ENCODE peak calls at places on chromosomes 6 and 20, in eight cellular contexts. T is NCI-H510A, B is ecto neural progenitor cell, F is NCI-H1417 treated with DMSO at 0.1 percent for 48 hours, W is H9, N is NCI-H1105, G is HT-29, S is adipocyte. K is an unnamed sample.

GRCh38 chr6:39847216-39847615 is 55.0 kb downstream of the DAAM2 start:
- DNase-seq in W (peak), F (no peak), G (no peak), T (no peak), B (no peak), N (no peak), S (peak), K (no peak)

GRCh38 chr6:14831922-14832321 is 413.9 kb upstream of the JARID2 start:
- DNase-seq in S (no peak), T (no peak), W (no peak), B (no peak), F (no peak), N (no peak), G (no peak), K (no peak)

GRCh38 chr6:137661601-137662000 is 167.4 kb upstream of the OLIG3 start:
- DNase-seq in T (no peak), N (no peak), B (no peak), S (peak), G (peak), W (peak), F (no peak), K (no peak)

GRCh38 chr6:108287373-108287772 is 7.5 kb upstream of the AFG1L start:
- DNase-seq in F (no peak), G (no peak), W (no peak), B (no peak), N (no peak), S (no peak), T (no peak), K (no peak)

GRCh38 chr6:38566295-38566694 is 73.4 kb downstream of the BTBD9 start:
- DNase-seq in T (no peak), G (no peak), W (no peak), N (no peak), S (no peak), F (no peak), B (no peak), K (no peak)

GRCh38 chr6:115898246-115898645 is 162.4 kb downstream of the FRK start:
- DNase-seq in N (no peak), F (no peak), W (no peak), B (no peak), G (no peak), T (no peak), S (peak), K (no peak)

GRCh38 chr20:34302312-34302722 is 838 bp downstream of the AHCY start:
- DNase-seq in B (no peak), G (no peak), W (no peak), T (no peak), F (no peak), S (no peak), N (no peak), K (no peak)

GRCh38 chr20:25057234-25058050 is 497 bp downstream of the ACSS1 start:
- DNase-seq in W (no peak), B (peak), S (peak), N (peak), G (peak), F (no peak), T (peak), K (no peak)

GRCh38 chr6:48630511-48630910 is 519.5 kb upstream of the PTCHD4 start:
- DNase-seq in B (no peak), W (no peak), S (no peak), F (no peak), N (no peak), G (no peak), T (no peak), K (no peak)

GRCh38 chr6:3379482-3380060 is 77.3 kb downstream of the SLC22A23 start:
- DNase-seq in W (no peak), F (no peak), G (no peak), S (no peak), N (no peak), B (no peak), T (no peak), K (no peak)

GRCh38 chr20:2246081-2246491 is 49.7 kb upstream of the TGM3 start:
- DNase-seq in S (peak), N (peak), G (no peak), T (no peak), W (peak), F (peak), B (peak), K (peak)

GRCh38 chr20:33008336-33009213 is 1.1 kb downstream of the BPIFB2 start:
- DNase-seq in T (no peak), G (no peak), F (no peak), S (no peak), B (no peak), N (no peak), W (no peak), K (no peak)

GRCh38 chr6:14025160-14025559 is 92.4 kb upstream of the CD83 start:
- DNase-seq in F (no peak), W (no peak), S (no peak), N (no peak), T (no peak), G (no peak), B (no peak), K (no peak)

GRCh38 chr20:35992713-35993335 is 24.4 kb downstream of the CNBD2 start:
- DNase-seq in G (peak), T (peak), W (peak), F (peak), B (peak), N (peak), S (peak), K (no peak)

GRCh38 chr6:64227868-64228267 is 592.3 kb downstream of the PHF3 start:
- DNase-seq in G (no peak), W (no peak), N (no peak), S (no peak), B (no peak), T (no peak), F (no peak), K (no peak)

GRCh38 chr6:116382587-116382986 is 11.8 kb downstream of the DSE start:
- DNase-seq in B (no peak), G (no peak), T (no peak), N (no peak), S (peak), F (no peak), W (no peak), K (no peak)

GRCh38 chr20:19706463-19706862 is 51.6 kb upstream of the RIN2 start:
- DNase-seq in B (no peak), T (no peak), W (no peak), S (no peak), G (no peak), F (no peak), N (no peak), K (no peak)

GRCh38 chr6:31114540-31114876 is at the start of gene PSORS1C1:
- DNase-seq in W (peak), N (no peak), T (no peak), S (peak), B (no peak), G (peak), F (no peak), K (no peak)

GRCh38 chr20:23514848-23515247 is 23.9 kb downstream of the CST8 start:
- DNase-seq in W (no peak), N (no peak), B (no peak), S (no peak), F (no peak), G (no peak), T (no peak), K (no peak)

GRCh38 chr6:75563032-75563431 is 38.6 kb upstream of the SENP6 start:
- DNase-seq in S (peak), G (peak), T (no peak), N (no peak), B (no peak), F (no peak), W (peak), K (no peak)

K was measured in NCI-H187.